ENCODE peak calls at places on chromosomes 7 and 10, in ten cellular contexts. T, E, K, D, Z, O, V, G, A and P are unnamed samples.

GRCh38 chr10:123517901-123518300 is 148.3 kb upstream of the GPR26 start:
- DNase-seq in V (no peak), K (no peak), O (no peak), T (no peak), G (no peak), Z (no peak), E (no peak), A (no peak), D (no peak), P (no peak)

GRCh38 chr10:72276421-72277339 is 3.0 kb downstream of the DDIT4 start:
- DNase-seq in Z (no peak), D (peak), K (no peak), O (no peak), G (no peak), T (no peak), A (no peak), V (peak), E (no peak), P (no peak)

GRCh38 chr10:113610636-113611601 is 52.9 kb downstream of the NRAP start:
- DNase-seq in T (no peak), E (no peak), O (no peak), K (no peak), Z (no peak), A (no peak), D (no peak), V (no peak), G (no peak), P (no peak)

GRCh38 chr7:155758348-155758747 is 53.9 kb downstream of the SHH start:
- DNase-seq in O (no peak), G (no peak), V (no peak), K (no peak), D (no peak), T (no peak), E (no peak), Z (no peak), A (no peak), P (no peak)

GRCh38 chr10:113415246-113415645 is 137.6 kb upstream of the HABP2 start:
- DNase-seq in V (no peak), K (no peak), T (no peak), D (no peak), G (no peak), E (no peak), Z (no peak), A (no peak), O (no peak), P (no peak)

GRCh38 chr7:24143547-24143946 is 140.4 kb upstream of the NPY start:
- DNase-seq in G (no peak), Z (no peak), E (no peak), A (no peak), O (no peak), D (no peak), V (no peak), T (no peak), K (no peak), P (no peak)

GRCh38 chr10:18140957-18141888 is 999 bp downstream of the CACNB2 start:
- DNase-seq in G (no peak), E (no peak), D (no peak), V (no peak), O (no peak), T (no peak), K (peak), A (no peak), Z (no peak), P (no peak)

GRCh38 chr7:143285454-143285756 is 647 bp downstream of the TMEM139 start:
- DNase-seq in K (no peak), E (no peak), T (no peak), O (peak), A (no peak), G (no peak), D (no peak), V (no peak), Z (no peak), P (no peak)

GRCh38 chr10:97006364-97006763 is 174.3 kb downstream of the LCOR start:
- DNase-seq in Z (no peak), V (no peak), G (no peak), K (no peak), A (no peak), E (no peak), T (no peak), D (no peak), O (no peak), P (no peak)

GRCh38 chr7:150685219-150686029 is at the start of gene GIMAP2:
- DNase-seq in D (no peak), K (peak), V (peak), T (no peak), E (peak), G (peak), A (no peak), O (no peak), Z (no peak), P (no peak)

GRCh38 chr10:5125315-5126044 is 31.3 kb downstream of the AKR1C3 start:
- DNase-seq in E (no peak), D (no peak), V (no peak), Z (no peak), A (no peak), K (no peak), T (no peak), O (no peak), G (no peak), P (no peak)

GRCh38 chr10:115921795-115922194 is 351.2 kb downstream of the GFRA1 start:
- DNase-seq in T (no peak), Z (no peak), D (no peak), A (no peak), K (no peak), V (no peak), O (no peak), G (no peak), E (no peak), P (no peak)

GRCh38 chr7:155258233-155258575 is 39.5 kb upstream of the INSIG1 start:
- DNase-seq in V (no peak), T (peak), O (no peak), E (no peak), Z (no peak), K (peak), A (no peak), D (peak), G (no peak), P (no peak)

GRCh38 chr10:73910764-73911552 is at the start of gene PLAU:
- DNase-seq in E (peak), V (peak), A (peak), G (peak), K (peak), O (peak), D (no peak), Z (no peak), T (no peak), P (peak)

GRCh38 chr7:157462840-157463239 is 126.0 kb downstream of the DNAJB6 start:
- DNase-seq in G (no peak), E (no peak), O (peak), K (no peak), V (no peak), A (no peak), D (no peak), Z (no peak), T (no peak), P (peak)

GRCh38 chr10:36172574-36172973 is 530.5 kb upstream of the FZD8 start:
- DNase-seq in E (no peak), G (no peak), D (peak), T (peak), O (no peak), A (no peak), Z (no peak), V (no peak), K (no peak), P (no peak)

GRCh38 chr7:461453-462172 is 58.0 kb downstream of the PDGFA start:
- DNase-seq in V (no peak), D (no peak), G (no peak), A (no peak), Z (no peak), K (no peak), E (no peak), O (no peak), T (no peak), P (peak)

GRCh38 chr7:97499204-97499603 is 232.7 kb upstream of the TAC1 start:
- DNase-seq in T (no peak), G (no peak), O (no peak), V (peak), K (peak), E (no peak), Z (peak), D (no peak), A (peak), P (no peak)

GRCh38 chr7:50142421-50143113 is 49.5 kb upstream of the ZPBP start:
- DNase-seq in Z (no peak), T (no peak), D (no peak), V (peak), O (no peak), E (no peak), A (no peak), G (peak), K (peak), P (no peak)

GRCh38 chr10:86795353-86795752 is 38.9 kb downstream of the BMPR1A start:
- DNase-seq in A (no peak), E (no peak), V (no peak), K (peak), Z (no peak), O (no peak), D (peak), T (peak), G (no peak), P (no peak)

GRCh38 chr10:65126288-65126687 is 1605.1 kb downstream of the REEP3 start:
- DNase-seq in E (no peak), T (no peak), K (no peak), G (no peak), A (no peak), D (no peak), O (no peak), V (no peak), Z (no peak), P (no peak)

GRCh38 chr7:33744293-33744692 is 161.0 kb upstream of the BMPER start:
- DNase-seq in K (no peak), G (peak), A (no peak), V (peak), Z (no peak), O (no peak), D (no peak), T (no peak), E (no peak), P (no peak)

GRCh38 chr7:37408241-37408884 is 40.3 kb downstream of the ELMO1 start:
- DNase-seq in O (no peak), T (no peak), A (no peak), E (no peak), V (peak), K (no peak), D (no peak), Z (no peak), G (no peak), P (no peak)

GRCh38 chr10:62690703-62691102 is 113.8 kb upstream of the ADO start:
- DNase-seq in A (no peak), D (no peak), V (peak), O (no peak), G (no peak), Z (no peak), E (no peak), T (no peak), K (no peak), P (no peak)

GRCh38 chr10:114577133-114577532 is 80.9 kb downstream of the ABLIM1 start:
- DNase-seq in A (no peak), O (no peak), T (peak), K (peak), D (peak), V (no peak), Z (no peak), E (no peak), G (no peak), P (no peak)

GRCh38 chr7:105776068-105776790 is 100.2 kb downstream of the ATXN7L1 start:
- DNase-seq in K (no peak), A (no peak), G (no peak), E (no peak), Z (no peak), D (peak), V (no peak), T (peak), O (no peak), P (peak)

GRCh38 chr10:19788075-19788686 is 28.1 kb upstream of the PLXDC2 start:
- DNase-seq in D (no peak), K (peak), A (no peak), O (no peak), V (peak), Z (no peak), T (peak), G (peak), E (no peak), P (no peak)

GRCh38 chr10:53434413-53434812 is 661.8 kb upstream of the MBL2 start:
- DNase-seq in V (no peak), E (no peak), G (no peak), O (no peak), D (no peak), Z (no peak), K (no peak), A (no peak), T (no peak), P (no peak)

GRCh38 chr7:35333265-35333664 is 79.4 kb upstream of the TBX20 start:
- DNase-seq in D (no peak), V (no peak), K (no peak), A (no peak), E (no peak), O (no peak), Z (no peak), G (no peak), T (no peak), P (no peak)

GRCh38 chr10:131431541-131431940 is 120.0 kb upstream of the TCERG1L start:
- DNase-seq in V (no peak), Z (no peak), E (no peak), A (no peak), T (no peak), G (no peak), K (no peak), O (no peak), D (no peak), P (no peak)

GRCh38 chr7:78134256-78134655 is 335.7 kb downstream of the PHTF2 start:
- DNase-seq in Z (no peak), T (peak), O (no peak), K (no peak), G (no peak), E (no peak), D (peak), A (no peak), V (peak), P (no peak)

GRCh38 chr10:119759832-119760231 is 34.0 kb downstream of the INPP5F start:
- DNase-seq in G (no peak), V (no peak), E (no peak), T (no peak), D (no peak), Z (no peak), A (no peak), K (no peak), O (no peak), P (no peak)

GRCh38 chr10:126153686-126154628 is 234.3 kb downstream of the ADAM12 start:
- DNase-seq in O (no peak), T (no peak), G (no peak), E (no peak), A (no peak), K (no peak), V (no peak), Z (no peak), D (no peak), P (no peak)